ENCODE peak calls at places on chromosomes 11 and 22, in four cellular contexts. U is endothelial cell; I is activated CD4-positive, alpha-beta T cell treated with anti-CD3 and anti-CD28 coated beads, Interleukin-2, amount 50 U/mL, for 24 hours; Z is GM13977. J is an unnamed sample.
A peak's percentile ranks its signal among the peaks of the same experiment; 100 is the strongest.

GRCh38 chr11:10327254-10327653 is 22.4 kb downstream of the ADM start:
- DNase-seq in U (no peak), Z (no peak), I (no peak), J (no peak)

GRCh38 chr11:76232026-76232665 is 25.8 kb upstream of the WNT11 start:
- DNase-seq in Z (peak; percentile 75), U (no peak), I (no peak), J (no peak)

GRCh38 chr11:64100345-64100744 is 64.6 kb downstream of the FLRT1 start:
- DNase-seq in I (no peak), Z (peak; percentile 82), U (no peak), J (no peak)

GRCh38 chr11:15770798-15771414 is 585.4 kb downstream of the SOX6 start:
- DNase-seq in U (peak; percentile 60), I (no peak), Z (peak; percentile 26), J (no peak)

GRCh38 chr22:48104786-48105185 is 1342.3 kb downstream of the TBC1D22A start:
- DNase-seq in Z (no peak), U (no peak), I (no peak), J (peak; percentile 40)

GRCh38 chr11:69862331-69862761 is 43.1 kb upstream of the FGF3 start:
- DNase-seq in U (no peak), I (no peak), Z (no peak), J (no peak)

GRCh38 chr11:16365456-16366355 is 9.4 kb upstream of the SOX6 start:
- DNase-seq in U (no peak), Z (no peak), I (no peak), J (no peak)

GRCh38 chr11:72336163-72336562 is 92.2 kb upstream of the PHOX2A start:
- DNase-seq in Z (no peak), U (no peak), I (no peak), J (no peak)

GRCh38 chr11:108216988-108217387 is 5.5 kb downstream of the NPAT start:
- DNase-seq in U (no peak), I (no peak), Z (no peak), J (no peak)

GRCh38 chr11:17277024-17277584 is 565 bp downstream of the NUCB2 start:
- DNase-seq in I (no peak), U (no peak), Z (peak; percentile 49), J (no peak)

GRCh38 chr22:35424081-35424480 is 24.1 kb downstream of the MCM5 start:
- DNase-seq in U (no peak), I (no peak), Z (no peak), J (no peak)

GRCh38 chr22:41021039-41021654 is 70.0 kb downstream of the RBX1 start:
- DNase-seq in I (no peak), U (no peak), Z (no peak), J (no peak)

GRCh38 chr11:47433157-47433556 is 6.9 kb upstream of the PSMC3 start:
- DNase-seq in Z (no peak), I (no peak), U (no peak), J (no peak)

GRCh38 chr11:119187123-119187892 is 2.0 kb downstream of the NHERF4 start:
- DNase-seq in I (no peak), U (no peak), Z (no peak), J (no peak)

GRCh38 chr11:115665345-115665901 is 161.2 kb upstream of the CADM1 start:
- DNase-seq in U (no peak), Z (no peak), I (no peak), J (no peak)

GRCh38 chr11:120566176-120566575 is 54.6 kb downstream of the GRIK4 start:
- DNase-seq in I (no peak), Z (no peak), U (no peak), J (no peak)

GRCh38 chr11:76664578-76665061 is 5.9 kb downstream of the LRRC32 start:
- DNase-seq in Z (no peak), I (no peak), U (no peak), J (no peak)

GRCh38 chr11:64675417-64676252 is 47.4 kb downstream of the NRXN2 start:
- DNase-seq in I (no peak), Z (no peak), U (no peak), J (peak; percentile 72)

GRCh38 chr11:95821640-95822039 is 31.3 kb downstream of the CEP57 start:
- DNase-seq in I (no peak), U (no peak), Z (no peak), J (no peak)

GRCh38 chr11:34501962-34502361 is 11.6 kb downstream of the ELF5 start:
- DNase-seq in U (no peak), I (no peak), Z (no peak), J (no peak)

GRCh38 chr22:42353883-42354727 is 78.1 kb downstream of the NFAM1 start:
- DNase-seq in U (peak; percentile 42), I (no peak), Z (no peak), J (no peak)

GRCh38 chr11:122984186-122985011 is 2.8 kb upstream of the BSX start:
- DNase-seq in I (no peak), U (peak; percentile 35), Z (peak; percentile 39), J (no peak)

GRCh38 chr22:23107487-23108323 is 34.1 kb downstream of the RSPH14 start:
- DNase-seq in U (no peak), I (no peak), Z (no peak), J (no peak)

GRCh38 chr11:34513674-34513995 is at the start of gene ELF5:
- DNase-seq in I (no peak), U (no peak), Z (no peak), J (no peak)

GRCh38 chr11:84564867-84565184 is 1062.3 kb downstream of the DLG2 start:
- DNase-seq in U (no peak), I (no peak), Z (no peak), J (no peak)

J was measured in occipital lobe.